ENCODE peak calls at places on chromosome 17, in nine cellular contexts. L is left colon; H is progenitor cell of endocrine pancreas; Z is HuH-7.5; T is fibroblast of the aortic adventitia; E is activated effector memory CD4-positive, alpha-beta T cell treated with anti-CD3 and anti-CD28 coated beads, Interleukin-2, amount 50 U/mL, for 16 hours; Y is cardiac muscle cell; I is mesothelial cell of epicardium; M is uterus. B is an unnamed sample.

GRCh38 chr17:72176902-72177660 is 56.3 kb downstream of the SOX9 start:
- DNase-seq in L (peak), H (no peak), Z (no peak), T (no peak), E (no peak), Y (no peak), I (no peak), M (no peak), B (no peak)

GRCh38 chr17:37388266-37388665 is 12.5 kb downstream of the C17orf78 start:
- DNase-seq in L (no peak), H (no peak), Z (no peak), T (peak), E (no peak), Y (no peak), I (no peak), M (no peak), B (peak)

GRCh38 chr17:75776399-75777242 is 8.0 kb upstream of the UNK start:
- DNase-seq in L (peak), H (no peak), Z (no peak), T (peak), E (peak), Y (peak), I (no peak), M (no peak), B (peak)

GRCh38 chr17:57107498-57108101 is 22.6 kb downstream of the AKAP1 start:
- DNase-seq in L (peak), H (no peak), Z (no peak), T (no peak), E (no peak), Y (no peak), I (no peak), M (no peak), B (peak)

GRCh38 chr17:7307686-7308624 is 527 bp downstream of the EIF5A start:
- DNase-seq in L (peak), H (peak), Z (no peak), T (peak), E (peak), Y (peak), I (no peak), M (peak), B (peak)

GRCh38 chr17:40648326-40648968 is 829 bp upstream of the SMARCE1 start:
- DNase-seq in L (no peak), H (no peak), Z (peak), T (peak), E (no peak), Y (no peak), I (no peak), M (no peak), B (peak)

GRCh38 chr17:45990836-45991235 is 8.2 kb upstream of the STH start:
- DNase-seq in L (no peak), H (no peak), Z (no peak), T (no peak), E (no peak), Y (no peak), I (no peak), M (no peak), B (no peak)

GRCh38 chr17:43416998-43417891 is 18.5 kb downstream of the ARL4D start:
- DNase-seq in L (peak), H (no peak), Z (no peak), T (peak), E (no peak), Y (peak), I (no peak), M (peak), B (no peak)

GRCh38 chr17:40018211-40019121 is 3.2 kb downstream of the CSF3 start:
- DNase-seq in L (no peak), H (no peak), Z (peak), T (peak), E (no peak), Y (peak), I (no peak), M (peak), B (no peak)

GRCh38 chr17:56887552-56888467 is 26.0 kb downstream of the TRIM25 start:
- DNase-seq in L (no peak), H (no peak), Z (no peak), T (no peak), E (no peak), Y (no peak), I (no peak), M (no peak), B (no peak)

GRCh38 chr17:9290226-9290613 is 268.9 kb downstream of the NTN1 start:
- DNase-seq in L (no peak), H (no peak), Z (no peak), T (no peak), E (peak), Y (no peak), I (no peak), M (no peak), B (no peak)

GRCh38 chr17:56912105-56912999 is 1.5 kb downstream of the TRIM25 start:
- DNase-seq in L (peak), H (no peak), Z (no peak), T (peak), E (no peak), Y (peak), I (no peak), M (peak), B (no peak)

B was measured in ACHN.